ENCODE peak calls at places on chromosomes 6 and 20, in seven cellular contexts. P is PC-3, E is esophagus squamous epithelium, D is upper lobe of right lung, Y is uterus, I is fibroblast of lung, W is psoas muscle. T is an unnamed sample.
A peak's percentile ranks its signal among the peaks of the same experiment; 100 is the strongest.

GRCh38 chr6:43476744-43477143 is 626 bp upstream of the TJAP1 start:
- DNase-seq in Y (no peak), D (no peak), E (no peak), W (no peak), P (no peak), I (no peak), T (no peak)

GRCh38 chr6:119428647-119429046 is 79.1 kb upstream of the MAN1A1 start:
- DNase-seq in Y (no peak), D (no peak), I (no peak), E (no peak), W (no peak), P (no peak), T (no peak)

GRCh38 chr20:49228676-49229075 is 9.5 kb downstream of the DDX27 start:
- DNase-seq in E (no peak), D (no peak), P (no peak), W (no peak), Y (no peak), I (no peak), T (no peak)

GRCh38 chr6:99195986-99196655 is 153.4 kb downstream of the FAXC start:
- DNase-seq in Y (no peak), D (no peak), W (no peak), E (no peak), I (no peak), P (peak; percentile 33), T (no peak)

GRCh38 chr20:19964289-19965263 is 52.6 kb upstream of the NAA20 start:
- DNase-seq in P (peak; percentile 83), I (peak; percentile 91), E (no peak), Y (peak; percentile 90), D (no peak), W (peak; percentile 72), T (peak; percentile 88)

GRCh38 chr6:118122801-118123200 is 215.7 kb downstream of the SLC35F1 start:
- DNase-seq in P (no peak), W (no peak), I (no peak), D (no peak), E (no peak), Y (no peak), T (no peak)

GRCh38 chr20:35226126-35226774 is at the start of gene MMP24:
- DNase-seq in P (no peak), Y (no peak), W (no peak), E (no peak), D (no peak), I (no peak), T (no peak)

GRCh38 chr6:89794324-89794723 is 25.3 kb downstream of the MDN1 start:
- DNase-seq in W (no peak), D (no peak), I (no peak), Y (no peak), P (no peak), E (no peak), T (no peak)

GRCh38 chr6:107704377-107705013 is 119.6 kb downstream of the SCML4 start:
- DNase-seq in E (no peak), W (no peak), P (peak; percentile 51), Y (peak; percentile 57), D (no peak), I (peak; percentile 71), T (peak; percentile 52)

GRCh38 chr6:113854531-113855499 is 2.3 kb upstream of the MARCKS start:
- DNase-seq in Y (peak; percentile 75), P (peak; percentile 31), W (peak; percentile 75), I (peak; percentile 75), D (peak; percentile 77), E (peak; percentile 29), T (peak; percentile 91)

GRCh38 chr6:125746731-125747588 is 2.5 kb upstream of the HEY2 start:
- DNase-seq in Y (peak; percentile 66), D (no peak), E (no peak), W (peak; percentile 68), I (peak; percentile 50), P (peak; percentile 7), T (peak; percentile 51)

GRCh38 chr6:29568021-29568420 is 8.5 kb upstream of the UBD start:
- DNase-seq in Y (no peak), I (peak; percentile 8), P (no peak), E (no peak), W (no peak), D (no peak), T (no peak)

GRCh38 chr6:42566614-42567208 is 2.9 kb downstream of the UBR2 start:
- DNase-seq in P (no peak), E (no peak), I (no peak), Y (no peak), W (no peak), D (no peak), T (no peak)

GRCh38 chr6:56521454-56521853 is 121.2 kb downstream of the DST start:
- DNase-seq in P (peak; percentile 64), E (no peak), W (no peak), D (no peak), Y (no peak), I (no peak), T (no peak)

GRCh38 chr6:56520218-56520617 is 122.5 kb downstream of the DST start:
- DNase-seq in Y (no peak), E (no peak), W (no peak), P (no peak), D (no peak), I (no peak), T (no peak)

GRCh38 chr6:56522871-56523270 is 119.8 kb downstream of the DST start:
- DNase-seq in Y (no peak), E (no peak), D (no peak), I (no peak), P (no peak), W (no peak), T (no peak)

GRCh38 chr6:56518995-56519767 is 123.5 kb downstream of the DST start:
- DNase-seq in Y (no peak), W (no peak), D (no peak), I (no peak), P (no peak), E (no peak), T (no peak)

DNA sequence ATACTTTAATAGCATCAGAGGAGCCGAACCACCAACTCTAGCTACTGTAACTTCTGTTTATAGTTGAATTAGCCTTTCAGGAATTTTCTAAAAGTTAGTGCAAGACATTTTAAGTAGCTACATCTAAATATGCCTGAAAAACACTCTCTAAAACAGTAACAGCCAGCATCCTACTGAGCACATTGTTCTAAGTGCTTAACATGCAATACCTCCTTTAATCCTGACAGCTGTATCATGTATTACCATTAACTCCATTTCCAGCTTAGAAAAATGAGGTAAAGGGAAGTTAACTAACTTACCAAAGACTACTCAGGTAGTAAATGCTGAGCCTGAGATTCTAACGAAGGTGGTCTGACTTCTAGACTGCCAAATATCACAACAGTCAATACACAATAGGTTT is 120.7 kb downstream of the DST start:
- DNase-seq in E (no peak), I (no peak), P (no peak), W (no peak), Y (no peak), D (no peak), T (no peak)
- H3K4me1 ChIP-seq in E (peaks cover 49% of the 10 kb centered on the region), I (peaks cover 12% of the 10 kb centered on the region), P (peaks cover 50% of the 10 kb centered on the region), W (peaks cover 3% of the 10 kb centered on the region), Y (no peaks in the 10 kb centered on the region), D (peaks cover 17% of the 10 kb centered on the region), T (peaks cover 12% of the 10 kb centered on the region)

DNA sequence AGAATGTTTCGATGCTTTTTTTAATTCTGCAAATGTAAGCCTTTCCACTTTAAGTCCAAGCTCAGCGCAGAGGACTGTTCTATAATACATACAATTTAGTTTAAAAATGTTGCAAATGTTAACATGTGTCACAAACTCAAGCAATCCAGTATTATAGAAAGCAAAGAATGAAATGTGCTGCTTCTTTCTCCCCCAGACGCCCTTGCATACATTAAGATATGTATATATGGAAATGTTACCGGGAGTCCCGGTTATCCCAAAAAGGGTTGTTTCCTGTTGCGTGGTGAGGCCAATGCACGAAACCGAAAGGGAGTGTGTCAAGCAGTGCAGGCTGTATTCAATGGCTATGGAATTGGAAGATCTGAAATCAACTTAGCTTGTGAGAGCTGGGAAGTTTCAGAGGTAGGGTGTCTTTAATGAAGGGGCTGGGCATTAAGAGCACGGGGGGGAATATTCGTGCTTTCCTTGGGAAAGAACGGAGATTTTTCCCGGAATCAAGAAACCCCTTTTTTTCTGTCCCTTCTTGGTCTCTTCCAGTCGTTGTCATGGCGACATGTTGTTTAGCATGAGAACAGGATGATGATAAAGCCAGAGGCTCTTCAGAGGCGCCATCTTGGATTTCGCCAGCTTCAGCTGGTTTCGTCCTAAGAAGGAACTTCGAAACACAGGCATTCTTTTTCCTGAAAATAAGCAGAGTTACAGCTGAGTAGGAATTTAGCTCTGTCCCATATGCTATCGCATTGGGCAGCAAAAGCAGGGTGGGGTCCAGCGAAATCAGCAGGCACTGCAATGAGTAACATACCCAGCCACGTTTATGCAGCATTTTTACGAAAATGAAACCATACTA is 10.1 kb upstream of the NQO2 start:
- DNase-seq in D (peak; percentile 83), W (peak; percentile 66), I (peak; percentile 99), Y (peak; percentile 94), E (peak; percentile 83), P (peak; percentile 98), T (peak; percentile 94)
- TF ChIP-seq CTCF in D (no peak), W (no peak), I (no peak), Y (no peak), E (no peak), P (peak; percentile 23), T (no peak)

DNA sequence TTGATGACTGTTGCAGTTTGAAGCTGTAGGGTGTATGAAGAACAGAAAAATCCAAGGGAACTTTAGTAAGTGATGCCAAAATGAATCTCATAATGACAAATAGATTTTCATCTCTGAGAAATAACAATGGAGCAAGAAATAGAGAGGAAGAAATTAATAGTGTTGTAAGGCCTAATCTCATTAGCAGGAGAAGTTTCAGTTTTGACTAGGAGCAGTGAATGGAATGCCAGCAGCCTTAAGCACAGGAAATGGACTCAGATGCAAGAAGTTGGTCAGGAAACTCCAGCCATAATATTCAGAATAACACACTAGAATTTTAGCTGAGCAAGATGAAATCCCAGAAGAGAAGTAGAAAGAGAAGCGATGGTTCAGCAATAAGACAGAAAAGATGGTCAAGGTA is 23.9 kb downstream of the ATXN1 start:
- DNase-seq in E (no peak), P (no peak), D (no peak), I (peak; percentile 55), Y (no peak), W (no peak), T (no peak)
- H3K4me1 ChIP-seq in E (peaks cover 79% of the 10 kb centered on the region), P (peaks cover 39% of the 10 kb centered on the region), D (peaks cover 66% of the 10 kb centered on the region), I (peaks cover 35% of the 10 kb centered on the region), Y (no peaks in the 10 kb centered on the region), W (peaks cover 69% of the 10 kb centered on the region), T (no peaks in the 10 kb centered on the region)

GRCh38 chr6:48085131-48085741 is 25.8 kb downstream of the PTCHD4 start:
- DNase-seq in Y (no peak), I (no peak), E (no peak), D (no peak), W (no peak), P (no peak), T (no peak)

GRCh38 chr6:48084201-48084600 is 26.8 kb downstream of the PTCHD4 start:
- DNase-seq in P (no peak), I (no peak), D (no peak), W (no peak), Y (no peak), E (no peak), T (no peak)

GRCh38 chr6:48080227-48081009 is 30.6 kb downstream of the PTCHD4 start:
- DNase-seq in W (no peak), D (no peak), Y (no peak), E (no peak), P (peak; percentile 93), I (peak; percentile 27), T (no peak)

GRCh38 chr6:48087448-48087847 is 23.5 kb downstream of the PTCHD4 start:
- DNase-seq in E (no peak), W (no peak), P (peak; percentile 68), I (peak; percentile 74), D (no peak), Y (no peak), T (no peak)

DNA sequence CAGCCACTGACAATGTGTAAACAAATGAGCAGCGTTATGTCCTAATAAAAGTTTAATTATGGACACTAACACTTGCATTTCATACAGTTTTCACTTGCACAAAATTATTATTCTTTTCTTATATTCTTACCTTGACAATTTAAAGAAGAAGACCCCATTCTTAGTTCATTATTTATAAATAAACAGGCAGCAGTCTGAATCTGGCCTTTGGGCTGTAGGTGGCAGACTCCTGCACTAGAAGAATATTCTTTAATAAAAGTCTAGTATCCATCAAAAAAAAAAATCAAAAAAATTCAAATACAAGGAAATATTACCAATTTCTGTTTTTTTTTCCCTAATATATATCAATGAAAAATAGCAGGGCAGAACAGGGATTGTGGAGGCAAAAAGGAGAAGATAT is 24.8 kb downstream of the PTCHD4 start:
- DNase-seq in P (no peak), I (no peak), Y (no peak), E (no peak), W (no peak), D (no peak), T (no peak)
- TF ChIP-seq CTCF in P (peak; percentile 60), I (no peak), Y (no peak), E (no peak), W (no peak), D (peak; percentile 11), T (no peak)

T was measured in Caco-2.